ENCODE peak calls at places on chromosomes 13 and 19, in four cellular contexts. W is WTC11, V is HepG2, G is K562. M is an unnamed sample.

GRCh38 chr13:72911988-72912387 is 130.1 kb downstream of the PIBF1 start:
- DNase-seq in W (no peak), V (no peak), G (no peak), M (no peak)

GRCh38 chr19:17836530-17836929 is 11.3 kb downstream of the JAK3 start:
- DNase-seq in W (no peak), G (peak), V (no peak), M (no peak)

GRCh38 chr19:35789978-35790944 is 14.9 kb downstream of the ARHGAP33 start:
- DNase-seq in V (no peak), G (no peak), W (no peak), M (no peak)

GRCh38 chr13:40533072-40533471 is 133.4 kb downstream of the FOXO1 start:
- DNase-seq in W (no peak), G (no peak), V (no peak), M (no peak)

GRCh38 chr13:45162194-45162593 is 38.7 kb downstream of the KCTD4 start:
- DNase-seq in V (no peak), W (no peak), G (no peak), M (no peak)

GRCh38 chr13:84032116-84032515 is 149.8 kb upstream of the SLITRK1 start:
- DNase-seq in G (no peak), V (no peak), W (no peak), M (no peak)

GRCh38 chr19:46863818-46864629 is 3.2 kb downstream of the ARHGAP35 start:
- DNase-seq in W (peak), V (peak), G (no peak), M (no peak)

GRCh38 chr19:45340232-45340898 is at the start of gene KLC3:
- DNase-seq in G (peak), V (no peak), W (peak), M (peak)

GRCh38 chr19:31534231-31534630 is 185.0 kb upstream of the TSHZ3 start:
- DNase-seq in G (no peak), V (no peak), W (no peak), M (no peak)

GRCh38 chr13:57673197-57673596 is 41.7 kb downstream of the PCDH17 start:
- DNase-seq in W (no peak), V (no peak), G (no peak), M (no peak)

GRCh38 chr13:39197645-39198007 is 159.4 kb downstream of the NHLRC3 start:
- DNase-seq in W (no peak), V (no peak), G (no peak), M (no peak)

GRCh38 chr13:45374917-45375316 is 33.9 kb upstream of the TPT1 start:
- DNase-seq in G (no peak), V (no peak), W (no peak), M (no peak)

GRCh38 chr19:50639121-50640112 is at the start of gene SYT3:
- DNase-seq in G (peak), W (peak), V (no peak), M (peak)

GRCh38 chr19:54035215-54036178 is 28.2 kb downstream of the VSTM1 start:
- DNase-seq in W (no peak), G (peak), V (no peak), M (no peak)

GRCh38 chr13:91398413-91399188 is at the start of gene GPC5:
- DNase-seq in G (peak), W (peak), V (peak), M (peak)
- TF ChIP-seq ELF4 in G (no peak), W (no peak), V (no peak), M (no peak)

DNA sequence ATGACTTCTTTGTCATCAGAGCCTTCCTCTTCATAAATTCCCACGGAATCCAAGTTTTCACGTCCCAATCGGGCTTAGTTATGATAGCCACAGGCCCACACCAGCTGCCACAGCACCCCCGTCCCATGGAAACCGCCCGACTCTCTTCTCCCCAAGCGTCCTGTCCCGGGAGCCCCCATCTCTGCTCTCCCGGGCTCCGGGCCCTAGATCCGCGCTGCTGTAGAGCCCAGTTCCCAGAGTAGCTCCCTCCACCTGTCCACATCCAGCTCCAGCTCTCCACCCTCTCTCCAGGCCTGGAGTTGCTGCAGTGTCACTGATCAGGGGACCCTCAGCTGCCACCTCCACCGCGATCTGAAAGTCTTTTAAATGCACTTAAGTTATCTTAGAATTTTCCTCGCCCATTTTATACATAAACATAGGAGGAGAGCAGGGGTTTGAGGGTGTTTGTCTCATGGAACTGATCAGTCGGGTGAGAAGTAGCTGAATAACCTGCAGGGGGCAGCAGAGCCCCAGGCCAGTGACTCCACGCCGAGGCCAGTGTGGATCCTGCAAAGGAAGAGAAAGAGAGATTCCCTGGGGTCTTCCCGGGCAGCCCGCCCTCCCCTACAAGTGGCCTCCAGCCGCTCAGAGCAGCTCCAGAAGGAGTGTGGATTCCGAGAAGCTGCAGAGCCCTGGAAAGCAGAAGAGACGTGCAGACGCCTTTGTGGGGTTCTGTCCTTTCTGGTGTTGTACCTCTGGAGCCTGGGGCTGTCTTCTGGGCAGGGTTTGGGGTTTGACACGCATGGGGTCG is 1.1 kb upstream of the ZNF763 start:
- DNase-seq in V (peak), G (peak), W (peak), M (peak)
- TF ChIP-seq ELF4 in V (no peak), G (no peak), W (no peak), M (no peak)

GRCh38 chr13:112452380-112453206 is 76.4 kb downstream of the SPACA7 start:
- DNase-seq in G (no peak), V (no peak), W (no peak), M (no peak)
- TF ChIP-seq ELF4 in G (no peak), V (no peak), W (no peak), M (no peak)

GRCh38 chr19:3366104-3366760 is at the start of gene NFIC:
- DNase-seq in V (no peak), G (peak), W (no peak), M (peak)
- TF ChIP-seq ELF4 in V (no peak), G (peak), W (no peak), M (no peak)

GRCh38 chr19:1032264-1032867 is 6.0 kb downstream of the CNN2 start:
- DNase-seq in W (no peak), V (no peak), G (no peak), M (no peak)

GRCh38 chr19:1027953-1028902 is 1.8 kb downstream of the CNN2 start:
- DNase-seq in V (peak), G (peak), W (peak), M (no peak)

GRCh38 chr19:1027020-1027952 is 878 bp downstream of the CNN2 start:
- DNase-seq in V (no peak), W (no peak), G (no peak), M (no peak)

GRCh38 chr19:1020868-1021425 is at the start of gene TMEM259:
- DNase-seq in V (peak), W (peak), G (peak), M (peak)

GRCh38 chr19:1026189-1027019 is at the start of gene CNN2:
- DNase-seq in V (peak), G (peak), W (peak), M (peak)
- TF ChIP-seq ELF4 in V (no peak), G (no peak), W (no peak), M (no peak)

GRCh38 chr13:33205804-33206221 is 79.7 kb downstream of the STARD13 start:
- DNase-seq in G (no peak), W (no peak), V (no peak), M (no peak)
- TF ChIP-seq ELF4 in G (no peak), W (no peak), V (no peak), M (no peak)

DNA sequence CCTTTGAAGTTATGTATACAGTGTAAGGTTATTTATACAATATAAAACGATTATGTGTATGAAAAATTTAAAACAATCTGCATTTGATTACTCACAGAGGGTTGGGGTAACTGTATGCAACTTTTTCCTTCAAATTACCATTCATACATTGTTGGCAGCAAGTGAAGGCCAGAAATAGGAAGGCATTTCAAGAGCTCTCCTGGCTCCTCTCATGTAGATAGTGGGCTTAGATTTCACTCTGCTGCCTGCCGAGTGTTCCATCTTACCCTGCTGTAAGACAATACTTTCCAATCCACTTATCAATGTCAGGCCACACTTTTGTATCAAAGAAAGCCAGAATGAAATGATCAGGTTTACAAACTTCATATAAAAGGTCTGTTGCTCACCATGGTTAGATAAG is 245.2 kb downstream of the DNAJC15 start:
- DNase-seq in V (no peak), G (no peak), W (no peak), M (no peak)
- TF ChIP-seq ELF4 in V (no peak), G (no peak), W (no peak), M (no peak)

DNA sequence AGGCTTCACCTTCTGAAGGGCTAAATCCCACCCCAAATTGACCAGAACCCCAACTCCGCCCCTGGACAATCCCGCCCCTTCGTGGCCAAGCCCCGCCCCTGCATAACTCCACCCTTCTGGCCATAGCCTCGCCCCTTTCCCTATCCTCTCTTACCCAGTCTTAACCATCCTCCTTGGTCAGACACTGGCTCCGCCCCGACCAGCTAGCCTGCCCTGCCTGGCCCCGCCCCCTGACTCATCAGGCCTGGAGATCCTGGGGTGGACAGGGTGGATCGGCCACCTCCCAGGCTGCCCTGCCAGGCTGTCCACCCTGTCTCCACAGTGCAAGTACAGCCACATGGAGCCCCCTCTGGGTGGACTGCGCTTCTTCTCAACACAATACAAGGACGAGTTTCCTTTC is 8.0 kb upstream of the ZNF358 start:
- DNase-seq in G (peak), V (peak), W (peak), M (peak)
- TF ChIP-seq ELF4 in G (peak), V (no peak), W (no peak), M (no peak)